ENCODE peak calls at places on chromosomes 1 and 21, in five cellular contexts. One of them, this sample, is unnamed.

GRCh38 chr1:15442119-15442518 is 3.9 kb downstream of the CTRC start:
- DNase-seq in H1: no peak
- DNase-seq in SK-N-SH: no peak
- DNase-seq in GM12878: no peak
- DNase-seq in K562: no peak
- DNase-seq in this sample: no peak

GRCh38 chr1:90580176-90580575 is 136.9 kb downstream of the BARHL2 start:
- DNase-seq in SK-N-SH: no peak
- DNase-seq in H1: no peak
- DNase-seq in K562: no peak
- DNase-seq in GM12878: no peak
- DNase-seq in this sample: no peak

GRCh38 chr1:162541619-162542141 is 19.8 kb upstream of the UAP1 start:
- DNase-seq in K562: no peak
- DNase-seq in GM12878: no peak
- DNase-seq in SK-N-SH: no peak
- DNase-seq in H1: no peak
- DNase-seq in this sample: no peak

GRCh38 chr1:151326619-151327222 is 495 bp downstream of the PI4KB start:
- DNase-seq in GM12878: no peak
- DNase-seq in H1: no peak
- DNase-seq in SK-N-SH: peak
- DNase-seq in K562: peak
- DNase-seq in this sample: no peak

GRCh38 chr1:248631354-248632041 is 3.4 kb downstream of the OR2T11 start:
- DNase-seq in GM12878: no peak
- DNase-seq in SK-N-SH: no peak
- DNase-seq in K562: no peak
- DNase-seq in H1: no peak
- DNase-seq in this sample: peak

GRCh38 chr1:169741666-169742394 is 8.0 kb upstream of the SELE start:
- DNase-seq in H1: no peak
- DNase-seq in GM12878: no peak
- DNase-seq in K562: no peak
- DNase-seq in SK-N-SH: no peak
- DNase-seq in this sample: no peak

GRCh38 chr21:46392921-46393320 is 65.8 kb upstream of the DIP2A start:
- DNase-seq in GM12878: no peak
- DNase-seq in K562: no peak
- DNase-seq in H1: no peak
- DNase-seq in SK-N-SH: no peak
- DNase-seq in this sample: no peak

GRCh38 chr1:34753163-34753562 is 1.7 kb upstream of the GJB5 start:
- DNase-seq in H1: no peak
- DNase-seq in GM12878: no peak
- DNase-seq in SK-N-SH: no peak
- DNase-seq in K562: no peak
- DNase-seq in this sample: no peak

GRCh38 chr1:170620164-170620563 is 43.8 kb upstream of the PRRX1 start:
- DNase-seq in GM12878: no peak
- DNase-seq in K562: no peak
- DNase-seq in H1: no peak
- DNase-seq in SK-N-SH: no peak
- DNase-seq in this sample: no peak

GRCh38 chr1:210464519-210465039 is 135.9 kb downstream of the HHAT start:
- DNase-seq in H1: no peak
- DNase-seq in K562: no peak
- DNase-seq in GM12878: no peak
- DNase-seq in SK-N-SH: peak
- DNase-seq in this sample: no peak

GRCh38 chr1:216034506-216034905 is 388.7 kb downstream of the USH2A start:
- DNase-seq in SK-N-SH: no peak
- DNase-seq in GM12878: no peak
- DNase-seq in H1: peak
- DNase-seq in K562: no peak
- DNase-seq in this sample: no peak

GRCh38 chr1:2611034-2611501 is 21.7 kb downstream of the MMEL1 start:
- DNase-seq in H1: peak
- DNase-seq in GM12878: no peak
- DNase-seq in SK-N-SH: peak
- DNase-seq in K562: peak
- DNase-seq in this sample: no peak

GRCh38 chr1:94528826-94529225 is 12.7 kb downstream of the F3 start:
- DNase-seq in H1: no peak
- DNase-seq in K562: no peak
- DNase-seq in SK-N-SH: no peak
- DNase-seq in GM12878: no peak
- DNase-seq in this sample: no peak

GRCh38 chr1:19737413-19737812 is 62.3 kb downstream of the TMCO4 start:
- DNase-seq in H1: no peak
- DNase-seq in GM12878: no peak
- DNase-seq in K562: no peak
- DNase-seq in SK-N-SH: no peak
- DNase-seq in this sample: no peak

GRCh38 chr1:29332204-29332603 is 95.9 kb downstream of the PTPRU start:
- DNase-seq in H1: peak
- DNase-seq in GM12878: no peak
- DNase-seq in K562: peak
- DNase-seq in SK-N-SH: no peak
- DNase-seq in this sample: peak

GRCh38 chr1:59013928-59014279 is 230.1 kb upstream of the JUN start:
- DNase-seq in H1: no peak
- DNase-seq in SK-N-SH: no peak
- DNase-seq in GM12878: no peak
- DNase-seq in K562: no peak
- DNase-seq in this sample: no peak

GRCh38 chr1:78790174-78790573 is 140.5 kb downstream of the IFI44 start:
- DNase-seq in SK-N-SH: peak
- DNase-seq in H1: no peak
- DNase-seq in K562: no peak
- DNase-seq in GM12878: no peak
- DNase-seq in this sample: no peak

GRCh38 chr1:32464716-32465540 is at the start of gene ZBTB8B:
- DNase-seq in GM12878: no peak
- DNase-seq in H1: peak
- DNase-seq in SK-N-SH: peak
- DNase-seq in K562: peak
- DNase-seq in this sample: peak
- TF ChIP-seq CTCF in GM12878: no peak
- TF ChIP-seq CTCF in H1: no peak
- TF ChIP-seq CTCF in SK-N-SH: no peak
- TF ChIP-seq CTCF in K562: no peak
- TF ChIP-seq CTCF in this sample: peak

DNA sequence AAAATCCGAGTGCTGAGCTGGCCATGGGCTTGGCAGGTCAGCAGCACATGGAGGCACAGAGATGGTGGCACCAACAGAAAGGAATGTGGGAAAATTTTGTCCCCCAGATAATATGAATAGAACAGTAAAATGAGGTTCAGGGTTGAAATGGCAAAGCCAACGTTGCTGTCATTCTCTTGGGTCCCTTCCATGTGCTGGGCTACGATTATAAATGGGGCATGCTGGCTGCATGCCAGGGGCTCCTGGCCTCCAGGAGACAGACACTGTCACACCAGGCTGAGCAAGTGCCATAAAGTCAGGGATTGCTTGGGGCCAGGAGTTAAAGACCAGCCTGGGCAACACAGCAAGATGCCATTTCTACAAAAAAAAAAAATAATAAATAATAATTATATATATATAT is 77.1 kb downstream of the TOMM20 start:
- DNase-seq in H1: no peak
- DNase-seq in GM12878: no peak
- DNase-seq in K562: no peak
- DNase-seq in SK-N-SH: peak
- DNase-seq in this sample: no peak
- TF ChIP-seq TAF1 in H1: no peak
- TF ChIP-seq TAF1 in GM12878: no peak
- TF ChIP-seq TAF1 in K562: no peak
- TF ChIP-seq TAF1 in SK-N-SH: no peak
- TF ChIP-seq TAF1 in this sample: no peak

GRCh38 chr21:36860736-36861594 is 105.5 kb downstream of the HLCS start:
- DNase-seq in H1: no peak
- DNase-seq in GM12878: no peak
- DNase-seq in K562: peak
- DNase-seq in SK-N-SH: no peak
- DNase-seq in this sample: peak
- TF ChIP-seq CHD2 in H1: no peak
- TF ChIP-seq CHD2 in GM12878: no peak
- TF ChIP-seq CHD2 in K562: no peak
- TF ChIP-seq CHD2 in SK-N-SH: no peak
- TF ChIP-seq CHD2 in this sample: no peak

DNA sequence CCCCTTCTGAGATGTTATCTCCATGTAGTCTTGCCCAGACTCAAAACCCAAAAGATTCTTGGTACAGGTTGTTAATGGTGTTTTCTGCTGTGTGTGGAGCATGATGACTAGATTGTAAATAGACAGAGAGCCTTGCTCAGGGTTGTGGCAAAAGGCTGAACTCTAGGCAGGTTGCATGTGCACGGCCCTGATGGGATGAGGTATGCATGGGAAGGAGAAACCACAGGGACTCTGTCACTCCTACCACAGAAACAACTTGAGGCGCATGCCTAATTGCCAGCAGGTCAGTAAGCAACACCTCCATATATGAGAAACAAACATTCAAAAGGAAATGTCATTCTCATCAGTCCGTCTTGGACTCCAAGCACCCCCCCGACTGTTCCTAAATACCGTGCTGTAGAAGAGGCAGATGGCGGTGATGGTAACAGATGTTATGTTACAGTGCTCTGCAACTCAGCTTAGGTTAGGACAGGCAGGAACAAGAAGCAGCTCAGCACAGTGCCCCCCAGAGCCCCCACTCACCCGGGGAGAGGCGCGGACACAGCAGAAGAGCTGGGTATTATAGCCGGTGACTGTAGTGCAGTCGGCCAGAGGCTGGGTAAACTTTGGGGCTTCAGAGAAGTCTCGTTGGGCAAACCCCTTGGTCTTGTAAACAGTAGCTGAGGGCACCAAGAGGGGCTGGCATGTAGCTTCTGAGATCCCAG is 10.9 kb downstream of the MYBPHL start:
- DNase-seq in K562: no peak
- DNase-seq in H1: no peak
- DNase-seq in SK-N-SH: no peak
- DNase-seq in GM12878: no peak
- DNase-seq in this sample: no peak
- TF ChIP-seq CTCF in K562: no peak
- TF ChIP-seq CTCF in H1: peak
- TF ChIP-seq CTCF in SK-N-SH: no peak
- TF ChIP-seq CTCF in GM12878: no peak
- TF ChIP-seq CTCF in this sample: no peak

GRCh38 chr1:24870551-24871195 is 59.4 kb downstream of the RUNX3 start:
- DNase-seq in SK-N-SH: peak
- DNase-seq in GM12878: no peak
- DNase-seq in K562: no peak
- DNase-seq in H1: no peak
- DNase-seq in this sample: no peak
- TF ChIP-seq TAF1 in SK-N-SH: no peak
- TF ChIP-seq TAF1 in GM12878: no peak
- TF ChIP-seq TAF1 in K562: no peak
- TF ChIP-seq TAF1 in H1: no peak
- TF ChIP-seq TAF1 in this sample: no peak

GRCh38 chr1:68116643-68117235 is 66.3 kb upstream of the DIRAS3 start:
- DNase-seq in GM12878: no peak
- DNase-seq in SK-N-SH: peak
- DNase-seq in H1: no peak
- DNase-seq in K562: peak
- DNase-seq in this sample: peak
- TF ChIP-seq CHD2 in GM12878: no peak
- TF ChIP-seq CHD2 in SK-N-SH: no peak
- TF ChIP-seq CHD2 in H1: no peak
- TF ChIP-seq CHD2 in K562: no peak
- TF ChIP-seq CHD2 in this sample: no peak

GRCh38 chr1:50968021-50968883 is 1.8 kb upstream of the CDKN2C start:
- DNase-seq in K562: peak
- DNase-seq in GM12878: no peak
- DNase-seq in SK-N-SH: peak
- DNase-seq in H1: no peak
- DNase-seq in this sample: peak
- TF ChIP-seq CTCF in K562: peak
- TF ChIP-seq CTCF in GM12878: peak
- TF ChIP-seq CTCF in SK-N-SH: peak
- TF ChIP-seq CTCF in H1: peak
- TF ChIP-seq CTCF in this sample: peak

DNA sequence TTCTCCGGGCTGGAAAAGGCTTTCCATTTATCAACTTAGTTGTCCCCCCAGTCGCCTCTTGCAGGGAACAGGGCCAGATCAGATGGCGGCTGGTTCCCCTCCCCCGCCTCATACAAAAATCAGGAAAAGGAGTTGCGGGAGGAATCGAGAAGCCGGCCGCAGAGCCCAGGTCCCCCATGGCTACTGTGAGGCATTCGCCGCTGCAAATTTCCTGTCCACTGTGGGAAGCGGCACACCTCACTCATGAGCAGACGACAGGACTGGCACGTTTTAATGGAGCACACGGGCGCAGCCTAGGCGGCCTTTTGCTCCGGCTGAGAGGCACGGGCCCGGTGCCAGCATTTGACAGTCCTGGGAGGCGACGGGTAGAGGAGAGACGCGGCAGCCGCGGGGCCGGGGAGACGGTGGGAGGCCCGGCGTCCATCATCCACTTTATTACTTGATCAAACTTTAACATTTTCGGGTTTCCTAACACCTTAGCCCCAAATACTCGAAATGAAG is 1.1 kb downstream of the GNG4 start:
- DNase-seq in GM12878: no peak
- DNase-seq in SK-N-SH: peak
- DNase-seq in H1: no peak
- DNase-seq in K562: no peak
- DNase-seq in this sample: no peak
- TF ChIP-seq TAF1 in GM12878: no peak
- TF ChIP-seq TAF1 in SK-N-SH: no peak
- TF ChIP-seq TAF1 in H1: peak
- TF ChIP-seq TAF1 in K562: no peak
- TF ChIP-seq TAF1 in this sample: no peak

GRCh38 chr1:207024202-207025143 is 8.1 kb downstream of the C1orf116 start:
- DNase-seq in SK-N-SH: no peak
- DNase-seq in K562: peak
- DNase-seq in H1: no peak
- DNase-seq in GM12878: no peak
- DNase-seq in this sample: no peak

GRCh38 chr1:207026177-207026576 is 6.4 kb downstream of the C1orf116 start:
- DNase-seq in SK-N-SH: no peak
- DNase-seq in GM12878: no peak
- DNase-seq in H1: no peak
- DNase-seq in K562: no peak
- DNase-seq in this sample: no peak

GRCh38 chr1:207022996-207023679 is 9.4 kb downstream of the C1orf116 start:
- DNase-seq in H1: no peak
- DNase-seq in GM12878: no peak
- DNase-seq in SK-N-SH: no peak
- DNase-seq in K562: no peak
- DNase-seq in this sample: peak

GRCh38 chr1:207027221-207027777 is 5.3 kb downstream of the C1orf116 start:
- DNase-seq in GM12878: no peak
- DNase-seq in K562: no peak
- DNase-seq in H1: no peak
- DNase-seq in SK-N-SH: no peak
- DNase-seq in this sample: no peak

GRCh38 chr1:207025144-207025880 is 7.2 kb downstream of the C1orf116 start:
- DNase-seq in SK-N-SH: no peak
- DNase-seq in GM12878: no peak
- DNase-seq in K562: no peak
- DNase-seq in H1: no peak
- DNase-seq in this sample: peak
- TF ChIP-seq CHD2 in SK-N-SH: no peak
- TF ChIP-seq CHD2 in GM12878: no peak
- TF ChIP-seq CHD2 in K562: no peak
- TF ChIP-seq CHD2 in H1: no peak
- TF ChIP-seq CHD2 in this sample: no peak

This sample was measured in HepG2.